ENCODE peak calls at places on chromosomes 7 and 10, in five cellular contexts. One of them, this sample, is unnamed.
A peak's percentile ranks its signal among the peaks of the same experiment; 100 is the strongest.

GRCh38 chr7:98399903-98400537 is 870 bp downstream of the BAIAP2L1 start:
- DNase-seq in GM12878: no peak
- DNase-seq in K562: peak; percentile 35
- DNase-seq in HepG2: no peak
- DNase-seq in H1: no peak
- DNase-seq in this sample: peak; percentile 73

GRCh38 chr7:151507806-151508205 is 11.9 kb downstream of the RHEB start:
- DNase-seq in GM12878: no peak
- DNase-seq in K562: no peak
- DNase-seq in HepG2: no peak
- DNase-seq in H1: no peak
- DNase-seq in this sample: no peak

GRCh38 chr7:36651404-36651803 is 72.9 kb downstream of the AOAH start:
- DNase-seq in GM12878: no peak
- DNase-seq in K562: no peak
- DNase-seq in HepG2: no peak
- DNase-seq in H1: no peak
- DNase-seq in this sample: no peak

GRCh38 chr7:124810605-124811004 is 45.0 kb upstream of the GPR37 start:
- DNase-seq in GM12878: no peak
- DNase-seq in K562: no peak
- DNase-seq in HepG2: no peak
- DNase-seq in H1: no peak
- DNase-seq in this sample: peak; percentile 60

GRCh38 chr7:122626785-122627184 is 72.1 kb downstream of the RNF133 start:
- DNase-seq in GM12878: no peak
- DNase-seq in K562: no peak
- DNase-seq in HepG2: no peak
- DNase-seq in H1: no peak
- DNase-seq in this sample: no peak

GRCh38 chr10:2913531-2913930 is 153.8 kb upstream of the PFKP start:
- DNase-seq in GM12878: no peak
- DNase-seq in K562: no peak
- DNase-seq in HepG2: no peak
- DNase-seq in H1: no peak
- DNase-seq in this sample: no peak

GRCh38 chr10:73339436-73339835 is 19.2 kb downstream of the CFAP70 start:
- DNase-seq in GM12878: no peak
- DNase-seq in K562: no peak
- DNase-seq in HepG2: no peak
- DNase-seq in H1: no peak
- DNase-seq in this sample: no peak

GRCh38 chr7:130356121-130356759 is 11.6 kb downstream of the CPA5 start:
- DNase-seq in GM12878: no peak
- DNase-seq in K562: no peak
- DNase-seq in HepG2: peak; percentile 57
- DNase-seq in H1: peak; percentile 49
- DNase-seq in this sample: peak; percentile 88

GRCh38 chr10:22229756-22230330 is 12.0 kb upstream of the EBLN1 start:
- DNase-seq in GM12878: no peak
- DNase-seq in K562: peak; percentile 18
- DNase-seq in HepG2: no peak
- DNase-seq in H1: no peak
- DNase-seq in this sample: no peak

GRCh38 chr10:129662386-129662785 is 195.3 kb downstream of the MGMT start:
- DNase-seq in GM12878: no peak
- DNase-seq in K562: no peak
- DNase-seq in HepG2: no peak
- DNase-seq in H1: no peak
- DNase-seq in this sample: peak; percentile 48

GRCh38 chr7:114650491-114650890 is 235.9 kb downstream of the FOXP2 start:
- DNase-seq in GM12878: no peak
- DNase-seq in K562: no peak
- DNase-seq in HepG2: no peak
- DNase-seq in H1: no peak
- DNase-seq in this sample: peak; percentile 52

GRCh38 chr10:78576276-78576675 is 492.5 kb upstream of the ZMIZ1 start:
- DNase-seq in GM12878: no peak
- DNase-seq in K562: no peak
- DNase-seq in HepG2: no peak
- DNase-seq in H1: no peak
- DNase-seq in this sample: no peak

GRCh38 chr7:38179719-38180333 is 1.8 kb downstream of the STARD3NL start:
- DNase-seq in GM12878: no peak
- DNase-seq in K562: peak; percentile 50
- DNase-seq in HepG2: no peak
- DNase-seq in H1: no peak
- DNase-seq in this sample: no peak
- TF ChIP-seq CREB1 in GM12878: no peak
- TF ChIP-seq CREB1 in K562: no peak
- TF ChIP-seq CREB1 in HepG2: no peak
- TF ChIP-seq CREB1 in H1: no peak
- TF ChIP-seq CREB1 in this sample: no peak

GRCh38 chr7:10117815-10118214 is 855.9 kb upstream of the PHF14 start:
- DNase-seq in GM12878: no peak
- DNase-seq in K562: no peak
- DNase-seq in HepG2: no peak
- DNase-seq in H1: no peak
- DNase-seq in this sample: no peak

GRCh38 chr7:10121641-10122040 is 852.0 kb upstream of the PHF14 start:
- DNase-seq in GM12878: no peak
- DNase-seq in K562: no peak
- DNase-seq in HepG2: no peak
- DNase-seq in H1: no peak
- DNase-seq in this sample: peak; percentile 2

GRCh38 chr7:10122573-10123100 is 851.0 kb upstream of the PHF14 start:
- DNase-seq in GM12878: no peak
- DNase-seq in K562: peak; percentile 9
- DNase-seq in HepG2: no peak
- DNase-seq in H1: no peak
- DNase-seq in this sample: peak; percentile 22
- H3K27ac ChIP-seq in GM12878: no peak overlapping the region
- H3K27ac ChIP-seq in K562: no peak overlapping the region
- H3K27ac ChIP-seq in HepG2: no peak overlapping the region
- H3K27ac ChIP-seq in H1: no peak overlapping the region
- H3K27ac ChIP-seq in this sample: peak overlapping the region; percentile 47

GRCh38 chr10:126331101-126331500 is 57.2 kb downstream of the ADAM12 start:
- DNase-seq in GM12878: no peak
- DNase-seq in K562: no peak
- DNase-seq in HepG2: no peak
- DNase-seq in H1: no peak
- DNase-seq in this sample: no peak
- TF ChIP-seq CREB1 in GM12878: no peak
- TF ChIP-seq CREB1 in K562: no peak
- TF ChIP-seq CREB1 in HepG2: no peak
- TF ChIP-seq CREB1 in H1: no peak
- TF ChIP-seq CREB1 in this sample: no peak

DNA sequence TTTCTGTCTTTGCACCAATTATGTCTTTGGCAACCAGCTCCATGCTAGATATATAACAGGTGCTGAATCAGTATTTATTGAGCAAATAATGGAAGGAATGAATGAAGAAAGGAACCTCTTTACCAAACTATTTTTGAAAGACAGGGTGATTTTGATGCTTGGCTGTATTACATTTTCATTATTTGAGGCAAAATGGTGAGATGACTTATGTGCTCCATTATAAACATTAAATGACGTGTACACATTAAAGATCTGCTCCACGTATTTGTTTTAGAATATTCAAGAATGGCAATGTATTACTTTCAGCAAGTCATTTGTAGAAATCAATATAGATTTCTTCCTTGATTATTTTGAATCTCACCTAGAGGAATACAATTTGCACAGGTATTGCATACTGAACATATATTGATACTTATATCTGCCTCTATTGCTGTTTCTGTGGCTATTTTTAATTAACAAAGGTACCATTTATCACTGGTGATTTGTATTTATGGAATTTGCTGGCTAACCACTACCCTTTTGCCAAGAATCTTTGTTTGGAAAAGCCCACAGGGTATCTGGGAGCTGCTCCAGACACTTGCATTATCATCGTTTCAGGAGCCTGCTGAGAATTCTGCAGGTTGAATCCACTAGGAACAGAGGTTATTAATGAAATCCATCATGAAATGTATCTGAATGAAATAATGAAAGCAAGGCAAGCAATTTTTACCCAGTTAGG is 92.2 kb downstream of the SEMA3C start:
- DNase-seq in GM12878: no peak
- DNase-seq in K562: no peak
- DNase-seq in HepG2: no peak
- DNase-seq in H1: no peak
- DNase-seq in this sample: no peak
- H3K27ac ChIP-seq in GM12878: no peak overlapping the region
- H3K27ac ChIP-seq in K562: no peak overlapping the region
- H3K27ac ChIP-seq in HepG2: no peak overlapping the region
- H3K27ac ChIP-seq in H1: no peak overlapping the region
- H3K27ac ChIP-seq in this sample: no peak overlapping the region

This sample was measured in GM23338.